ENCODE peak calls at places on chromosomes 1 and 21, in five cellular contexts. One of them, this sample, is unnamed.

GRCh38 chr1:33429846-33430750 is 797 bp downstream of the PHC2 start:
- DNase-seq in mucosa of descending colon: peak; percentile 54
- DNase-seq in prostate gland: no peak
- DNase-seq in choroid plexus epithelial cell: peak; percentile 26
- DNase-seq in heart left ventricle: peak; percentile 52
- DNase-seq in this sample: peak; percentile 39

GRCh38 chr1:10615932-10616671 is 141.4 kb downstream of the PEX14 start:
- DNase-seq in mucosa of descending colon: no peak
- DNase-seq in prostate gland: no peak
- DNase-seq in choroid plexus epithelial cell: no peak
- DNase-seq in heart left ventricle: no peak
- DNase-seq in this sample: no peak

GRCh38 chr1:32240140-32240951 is 6.7 kb upstream of the FAM167B start:
- DNase-seq in mucosa of descending colon: peak; percentile 86
- DNase-seq in prostate gland: peak; percentile 76
- DNase-seq in choroid plexus epithelial cell: no peak
- DNase-seq in heart left ventricle: peak; percentile 78
- DNase-seq in this sample: peak; percentile 70

GRCh38 chr1:85582687-85583354 is 2.3 kb downstream of the CCN1 start:
- DNase-seq in mucosa of descending colon: no peak
- DNase-seq in prostate gland: no peak
- DNase-seq in choroid plexus epithelial cell: peak; percentile 72
- DNase-seq in heart left ventricle: no peak
- DNase-seq in this sample: peak; percentile 73

GRCh38 chr1:58885998-58886397 is 102.2 kb upstream of the JUN start:
- DNase-seq in mucosa of descending colon: no peak
- DNase-seq in prostate gland: peak; percentile 74
- DNase-seq in choroid plexus epithelial cell: peak; percentile 86
- DNase-seq in heart left ventricle: peak; percentile 58
- DNase-seq in this sample: peak; percentile 67

GRCh38 chr1:210262167-210262896 is 29.7 kb downstream of the SERTAD4 start:
- DNase-seq in mucosa of descending colon: no peak
- DNase-seq in prostate gland: no peak
- DNase-seq in choroid plexus epithelial cell: no peak
- DNase-seq in heart left ventricle: peak; percentile 70
- DNase-seq in this sample: peak; percentile 79

GRCh38 chr1:52659851-52660596 is 27.1 kb downstream of the SHISAL2A start:
- DNase-seq in mucosa of descending colon: no peak
- DNase-seq in prostate gland: no peak
- DNase-seq in choroid plexus epithelial cell: no peak
- DNase-seq in heart left ventricle: no peak
- DNase-seq in this sample: no peak

GRCh38 chr1:30331415-30332065 is 391.8 kb downstream of the MATN1 start:
- DNase-seq in mucosa of descending colon: no peak
- DNase-seq in prostate gland: no peak
- DNase-seq in choroid plexus epithelial cell: no peak
- DNase-seq in heart left ventricle: no peak
- DNase-seq in this sample: peak; percentile 15

GRCh38 chr1:180178511-180179161 is 24.0 kb downstream of the QSOX1 start:
- DNase-seq in mucosa of descending colon: no peak
- DNase-seq in prostate gland: peak; percentile 34
- DNase-seq in choroid plexus epithelial cell: peak; percentile 73
- DNase-seq in heart left ventricle: peak; percentile 66
- DNase-seq in this sample: peak; percentile 72

GRCh38 chr1:201295861-201296260 is 12.6 kb downstream of the PKP1 start:
- DNase-seq in mucosa of descending colon: no peak
- DNase-seq in prostate gland: peak; percentile 80
- DNase-seq in choroid plexus epithelial cell: peak; percentile 15
- DNase-seq in heart left ventricle: no peak
- DNase-seq in this sample: peak; percentile 100

GRCh38 chr1:22805672-22806038 is 95.0 kb downstream of the EPHB2 start:
- DNase-seq in mucosa of descending colon: no peak
- DNase-seq in prostate gland: no peak
- DNase-seq in choroid plexus epithelial cell: no peak
- DNase-seq in heart left ventricle: no peak
- DNase-seq in this sample: no peak

GRCh38 chr1:227910506-227910905 is 37.2 kb downstream of the WNT9A start:
- DNase-seq in mucosa of descending colon: no peak
- DNase-seq in prostate gland: no peak
- DNase-seq in choroid plexus epithelial cell: no peak
- DNase-seq in heart left ventricle: peak; percentile 9
- DNase-seq in this sample: no peak

GRCh38 chr1:8116892-8117262 is 90.8 kb upstream of the ERRFI1 start:
- DNase-seq in mucosa of descending colon: no peak
- DNase-seq in prostate gland: no peak
- DNase-seq in choroid plexus epithelial cell: peak; percentile 95
- DNase-seq in heart left ventricle: peak; percentile 81
- DNase-seq in this sample: no peak

GRCh38 chr1:50620680-50621329 is 197.6 kb upstream of the DMRTA2 start:
- DNase-seq in mucosa of descending colon: peak; percentile 62
- DNase-seq in prostate gland: peak; percentile 28
- DNase-seq in choroid plexus epithelial cell: peak; percentile 62
- DNase-seq in heart left ventricle: no peak
- DNase-seq in this sample: peak; percentile 78

GRCh38 chr1:248873409-248873992 is 14.6 kb upstream of the ZNF692 start:
- DNase-seq in mucosa of descending colon: peak; percentile 94
- DNase-seq in prostate gland: peak; percentile 91
- DNase-seq in choroid plexus epithelial cell: peak; percentile 98
- DNase-seq in heart left ventricle: peak; percentile 93
- DNase-seq in this sample: peak; percentile 100

GRCh38 chr1:97929874-97930465 is 9.1 kb upstream of the DPYD start:
- DNase-seq in mucosa of descending colon: no peak
- DNase-seq in prostate gland: no peak
- DNase-seq in choroid plexus epithelial cell: no peak
- DNase-seq in heart left ventricle: no peak
- DNase-seq in this sample: no peak

GRCh38 chr1:164495915-164496314 is 63.1 kb upstream of the PBX1 start:
- DNase-seq in mucosa of descending colon: no peak
- DNase-seq in prostate gland: no peak
- DNase-seq in choroid plexus epithelial cell: no peak
- DNase-seq in heart left ventricle: no peak
- DNase-seq in this sample: no peak

GRCh38 chr1:180026556-180026955 is 71.9 kb downstream of the CEP350 start:
- DNase-seq in mucosa of descending colon: no peak
- DNase-seq in prostate gland: no peak
- DNase-seq in choroid plexus epithelial cell: peak; percentile 70
- DNase-seq in heart left ventricle: no peak
- DNase-seq in this sample: peak; percentile 13

GRCh38 chr1:97238816-97239215 is 517.2 kb downstream of the PTBP2 start:
- DNase-seq in mucosa of descending colon: no peak
- DNase-seq in prostate gland: no peak
- DNase-seq in choroid plexus epithelial cell: no peak
- DNase-seq in heart left ventricle: no peak
- DNase-seq in this sample: no peak

GRCh38 chr1:168136709-168137514 is at the start of gene GPR161:
- DNase-seq in mucosa of descending colon: peak; percentile 55
- DNase-seq in prostate gland: peak; percentile 36
- DNase-seq in choroid plexus epithelial cell: peak; percentile 30
- DNase-seq in heart left ventricle: peak; percentile 64
- DNase-seq in this sample: peak; percentile 65

GRCh38 chr1:42214447-42214871 is 49.9 kb upstream of the GUCA2A start:
- DNase-seq in mucosa of descending colon: no peak
- DNase-seq in prostate gland: peak; percentile 72
- DNase-seq in choroid plexus epithelial cell: peak; percentile 90
- DNase-seq in heart left ventricle: no peak
- DNase-seq in this sample: peak; percentile 90

GRCh38 chr1:89987170-89987819 is 7.6 kb upstream of the ZNF326 start:
- DNase-seq in mucosa of descending colon: no peak
- DNase-seq in prostate gland: peak; percentile 59
- DNase-seq in choroid plexus epithelial cell: peak; percentile 89
- DNase-seq in heart left ventricle: no peak
- DNase-seq in this sample: peak; percentile 81

GRCh38 chr1:231518485-231519035 is 9.9 kb upstream of the TSNAX start:
- DNase-seq in mucosa of descending colon: no peak
- DNase-seq in prostate gland: no peak
- DNase-seq in choroid plexus epithelial cell: peak; percentile 28
- DNase-seq in heart left ventricle: no peak
- DNase-seq in this sample: no peak

GRCh38 chr1:72432645-72433267 is 150.4 kb upstream of the NEGR1 start:
- DNase-seq in mucosa of descending colon: no peak
- DNase-seq in prostate gland: no peak
- DNase-seq in choroid plexus epithelial cell: no peak
- DNase-seq in heart left ventricle: no peak
- DNase-seq in this sample: no peak

GRCh38 chr21:43923391-43923790 is 58.4 kb downstream of the AGPAT3 start:
- DNase-seq in mucosa of descending colon: no peak
- DNase-seq in prostate gland: no peak
- DNase-seq in choroid plexus epithelial cell: peak; percentile 15
- DNase-seq in heart left ventricle: no peak
- DNase-seq in this sample: peak; percentile 18

GRCh38 chr1:71231751-71232150 is 150.9 kb upstream of the ZRANB2 start:
- DNase-seq in mucosa of descending colon: no peak
- DNase-seq in prostate gland: no peak
- DNase-seq in choroid plexus epithelial cell: peak; percentile 3
- DNase-seq in heart left ventricle: no peak
- DNase-seq in this sample: no peak

GRCh38 chr1:226708967-226709396 is 30.1 kb downstream of the ITPKB start:
- DNase-seq in mucosa of descending colon: no peak
- DNase-seq in prostate gland: no peak
- DNase-seq in choroid plexus epithelial cell: no peak
- DNase-seq in heart left ventricle: no peak
- DNase-seq in this sample: no peak

GRCh38 chr1:209850342-209850979 is 22.7 kb downstream of the UTP25 start:
- DNase-seq in mucosa of descending colon: no peak
- DNase-seq in prostate gland: peak; percentile 73
- DNase-seq in choroid plexus epithelial cell: peak; percentile 92
- DNase-seq in heart left ventricle: peak; percentile 54
- DNase-seq in this sample: peak; percentile 80

GRCh38 chr1:8706995-8707396 is 110.4 kb downstream of the RERE start:
- DNase-seq in mucosa of descending colon: no peak
- DNase-seq in prostate gland: no peak
- DNase-seq in choroid plexus epithelial cell: peak; percentile 57
- DNase-seq in heart left ventricle: no peak
- DNase-seq in this sample: no peak

GRCh38 chr1:202689082-202689481 is 21.2 kb downstream of the SYT2 start:
- DNase-seq in mucosa of descending colon: no peak
- DNase-seq in prostate gland: no peak
- DNase-seq in choroid plexus epithelial cell: no peak
- DNase-seq in heart left ventricle: no peak
- DNase-seq in this sample: no peak

GRCh38 chr1:202691846-202692245 is 18.4 kb downstream of the SYT2 start:
- DNase-seq in mucosa of descending colon: no peak
- DNase-seq in prostate gland: no peak
- DNase-seq in choroid plexus epithelial cell: no peak
- DNase-seq in heart left ventricle: no peak
- DNase-seq in this sample: no peak

GRCh38 chr1:202689493-202690342 is 20.5 kb downstream of the SYT2 start:
- DNase-seq in mucosa of descending colon: no peak
- DNase-seq in prostate gland: no peak
- DNase-seq in choroid plexus epithelial cell: no peak
- DNase-seq in heart left ventricle: no peak
- DNase-seq in this sample: peak; percentile 20

GRCh38 chr1:202694354-202694753 is 15.9 kb downstream of the SYT2 start:
- DNase-seq in mucosa of descending colon: no peak
- DNase-seq in prostate gland: no peak
- DNase-seq in choroid plexus epithelial cell: no peak
- DNase-seq in heart left ventricle: no peak
- DNase-seq in this sample: no peak

GRCh38 chr1:202692959-202693555 is 17.2 kb downstream of the SYT2 start:
- DNase-seq in mucosa of descending colon: no peak
- DNase-seq in prostate gland: peak; percentile 31
- DNase-seq in choroid plexus epithelial cell: peak; percentile 76
- DNase-seq in heart left ventricle: peak; percentile 73
- DNase-seq in this sample: peak; percentile 89
- TF ChIP-seq CTCF in mucosa of descending colon: no peak
- TF ChIP-seq CTCF in prostate gland: peak; percentile 19
- TF ChIP-seq CTCF in choroid plexus epithelial cell: peak; percentile 56
- TF ChIP-seq CTCF in heart left ventricle: peak; percentile 20
- TF ChIP-seq CTCF in this sample: peak; percentile 18

DNA sequence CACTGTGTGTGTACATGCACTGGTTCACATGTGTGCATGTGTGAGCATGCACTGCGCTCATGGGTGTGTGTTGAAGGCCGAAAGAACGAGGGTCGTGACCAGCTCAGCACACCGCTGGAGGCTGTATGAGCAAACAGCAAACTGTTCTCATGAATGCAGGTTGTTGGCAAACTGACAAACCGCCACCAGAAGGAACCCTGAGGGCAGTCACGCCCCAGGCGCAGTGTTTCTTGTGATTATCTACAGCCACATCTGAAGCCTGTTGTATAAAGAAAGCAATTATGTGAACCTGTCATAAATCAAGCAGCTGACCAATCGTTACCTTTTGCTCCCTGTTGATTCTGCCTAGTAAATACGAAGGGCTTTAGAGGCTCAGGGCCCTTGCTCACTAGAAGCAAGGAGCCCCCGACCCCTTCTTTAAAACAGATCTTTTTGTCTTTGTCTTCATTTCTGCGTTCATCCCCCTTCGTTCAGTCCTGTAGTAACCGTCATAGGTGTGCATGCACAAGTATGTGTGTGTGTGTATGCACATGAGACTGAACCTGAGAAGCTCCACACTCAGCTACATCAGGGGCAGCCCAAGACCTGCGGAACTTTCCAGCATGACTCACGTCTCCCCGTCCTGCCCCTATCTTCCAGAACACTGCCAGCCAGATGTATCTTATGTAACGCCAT is 16.8 kb upstream of the RIPK4 start:
- DNase-seq in mucosa of descending colon: peak; percentile 80
- DNase-seq in prostate gland: peak; percentile 75
- DNase-seq in choroid plexus epithelial cell: peak; percentile 51
- DNase-seq in heart left ventricle: no peak
- DNase-seq in this sample: peak; percentile 93
- TF ChIP-seq CTCF in mucosa of descending colon: no peak
- TF ChIP-seq CTCF in prostate gland: no peak
- TF ChIP-seq CTCF in choroid plexus epithelial cell: no peak
- TF ChIP-seq CTCF in heart left ventricle: no peak
- TF ChIP-seq CTCF in this sample: no peak

DNA sequence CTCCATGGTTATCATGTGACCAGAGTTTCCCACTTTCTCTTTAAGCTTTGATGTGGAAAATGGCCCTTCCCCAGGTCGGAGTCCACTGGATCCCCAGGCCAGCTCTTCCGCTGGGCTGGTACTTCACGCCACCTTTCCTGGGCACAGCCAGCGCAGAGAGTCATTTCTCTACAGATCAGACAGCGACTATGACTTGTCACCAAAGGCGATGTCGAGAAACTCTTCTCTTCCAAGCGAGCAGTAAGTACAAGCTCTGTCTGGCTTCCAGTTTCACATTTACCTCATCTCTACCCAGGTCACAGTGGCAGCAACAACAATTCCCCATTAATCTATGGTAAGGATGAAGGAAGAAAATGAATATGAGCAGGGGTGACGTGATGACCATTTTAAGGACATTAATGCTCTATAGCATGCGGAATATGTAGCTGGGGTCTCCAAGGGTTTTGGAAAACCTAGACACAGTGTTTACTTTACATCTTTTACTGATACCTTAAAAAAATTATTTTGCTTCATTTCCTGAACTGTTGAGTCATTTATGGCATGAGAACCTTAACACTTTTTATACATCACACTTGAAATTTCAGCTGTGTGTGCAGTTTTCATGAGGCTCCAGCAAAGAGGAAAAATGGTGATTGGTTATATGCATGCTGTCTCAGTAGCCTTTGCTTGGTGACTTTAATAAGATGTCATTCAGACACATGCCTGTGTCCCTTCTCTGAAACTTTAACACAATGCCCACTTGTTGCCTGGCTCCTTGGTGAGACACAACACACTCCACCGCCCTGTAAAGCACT is 286.3 kb upstream of the SGIP1 start:
- DNase-seq in mucosa of descending colon: no peak
- DNase-seq in prostate gland: no peak
- DNase-seq in choroid plexus epithelial cell: no peak
- DNase-seq in heart left ventricle: no peak
- DNase-seq in this sample: no peak
- TF ChIP-seq CTCF in mucosa of descending colon: no peak
- TF ChIP-seq CTCF in prostate gland: no peak
- TF ChIP-seq CTCF in choroid plexus epithelial cell: no peak
- TF ChIP-seq CTCF in heart left ventricle: no peak
- TF ChIP-seq CTCF in this sample: no peak

GRCh38 chr1:17723684-17724083 is 31.4 kb upstream of the ACTL8 start:
- DNase-seq in mucosa of descending colon: no peak
- DNase-seq in prostate gland: no peak
- DNase-seq in choroid plexus epithelial cell: no peak
- DNase-seq in heart left ventricle: no peak
- DNase-seq in this sample: no peak
- TF ChIP-seq CTCF in mucosa of descending colon: no peak
- TF ChIP-seq CTCF in prostate gland: no peak
- TF ChIP-seq CTCF in choroid plexus epithelial cell: peak; percentile 50
- TF ChIP-seq CTCF in heart left ventricle: no peak
- TF ChIP-seq CTCF in this sample: no peak